ENCODE peak calls at places on chromosomes 5 and 9, in nine cellular contexts. L is T-cell, T is ovary, J is endothelial cell, H is NCI-H1092, B is OCI-M1, E is dorsolateral prefrontal cortex, F is foreskin fibroblast, Z is fibroblast of mammary gland. U is an unnamed sample.

GRCh38 chr5:102809033-102809432 is 53.9 kb downstream of the PAM start:
- DNase-seq in J (no peak), H (no peak), L (no peak), T (no peak), Z (peak), B (no peak), E (no peak), F (peak), U (no peak)

GRCh38 chr5:168327451-168327850 is 36.0 kb downstream of the WWC1 start:
- DNase-seq in B (no peak), E (no peak), Z (no peak), T (no peak), L (no peak), H (no peak), F (no peak), J (no peak), U (no peak)

GRCh38 chr5:151186052-151186451 is 28.5 kb upstream of the ANXA6 start:
- DNase-seq in L (no peak), F (no peak), H (no peak), T (no peak), B (no peak), E (no peak), J (no peak), Z (no peak), U (no peak)

GRCh38 chr9:75448281-75448680 is 360.0 kb downstream of the OSTF1 start:
- DNase-seq in T (no peak), F (peak), H (no peak), Z (no peak), B (no peak), J (no peak), L (no peak), E (no peak), U (no peak)

GRCh38 chr9:27212191-27212590 is 84.8 kb downstream of the EQTN start:
- DNase-seq in T (no peak), Z (no peak), H (no peak), F (no peak), B (no peak), E (no peak), L (no peak), J (no peak), U (no peak)

GRCh38 chr9:82923410-82924242 is 139.3 kb downstream of the RASEF start:
- DNase-seq in B (peak), F (no peak), H (peak), J (no peak), T (no peak), Z (no peak), L (no peak), E (no peak), U (no peak)

GRCh38 chr5:88660326-88660946 is 222.5 kb downstream of the MEF2C start:
- DNase-seq in L (no peak), F (peak), E (peak), B (peak), H (no peak), J (peak), T (no peak), Z (peak), U (no peak)

GRCh38 chr5:107593009-107593408 is 77.7 kb downstream of the EFNA5 start:
- DNase-seq in E (no peak), Z (no peak), H (no peak), L (no peak), J (no peak), T (no peak), F (peak), B (no peak), U (no peak)

GRCh38 chr5:77390795-77391194 is 101.3 kb downstream of the WDR41 start:
- DNase-seq in E (no peak), L (no peak), J (no peak), T (no peak), H (no peak), B (no peak), F (peak), Z (peak), U (no peak)

GRCh38 chr5:145854651-145855258 is 18.1 kb downstream of the GRXCR2 start:
- DNase-seq in T (no peak), J (no peak), F (peak), E (no peak), Z (peak), H (no peak), B (peak), L (no peak), U (no peak)

GRCh38 chr5:175640108-175640507 is 17.8 kb upstream of the HRH2 start:
- DNase-seq in L (no peak), H (no peak), J (no peak), Z (no peak), E (no peak), T (no peak), B (no peak), F (no peak), U (no peak)

GRCh38 chr5:143060018-143060417 is 289.8 kb downstream of the ARHGAP26 start:
- DNase-seq in T (no peak), J (no peak), L (no peak), B (no peak), E (no peak), Z (no peak), F (peak), H (no peak), U (no peak)

GRCh38 chr5:74946471-74946870 is 80.3 kb upstream of the FAM169A start:
- DNase-seq in L (no peak), T (no peak), Z (peak), J (no peak), F (peak), H (no peak), B (no peak), E (no peak), U (no peak)

GRCh38 chr9:137276757-137277328 is 683 bp upstream of the TOR4A start:
- DNase-seq in B (peak), Z (peak), L (no peak), F (peak), T (peak), J (peak), H (no peak), E (no peak), U (no peak)